ENCODE peak calls at places on chromosomes 1 and 21, in seven cellular contexts. Y is PC-3, A is cardiac fibroblast, H is AG09309, V is thoracic aorta, X is bronchial epithelial cell, U is fibroblast of lung. Q is an unnamed sample.

GRCh38 chr1:216927111-216927510 is 203.9 kb upstream of the ESRRG start:
- DNase-seq in X (no peak), Y (no peak), V (no peak), H (no peak), A (no peak), U (no peak), Q (no peak)

GRCh38 chr1:155140630-155140953 is 261 bp upstream of the DPM3 start:
- DNase-seq in V (no peak), H (no peak), Y (no peak), U (no peak), X (no peak), A (no peak), Q (no peak)

GRCh38 chr1:9279172-9279840 is 13.4 kb upstream of the SPSB1 start:
- DNase-seq in Y (no peak), U (peak; percentile 60), X (no peak), A (no peak), V (no peak), H (no peak), Q (no peak)

GRCh38 chr1:52904590-52905375 is 16.8 kb downstream of the ECHDC2 start:
- DNase-seq in A (peak; percentile 20), Y (peak; percentile 37), U (peak; percentile 15), V (no peak), X (no peak), H (no peak), Q (no peak)

GRCh38 chr1:41097105-41097504 is 75.6 kb upstream of the SLFNL1 start:
- DNase-seq in H (no peak), U (peak; percentile 54), A (no peak), X (no peak), V (no peak), Y (no peak), Q (no peak)

GRCh38 chr1:100794719-100795645 is 75.4 kb downstream of the VCAM1 start:
- DNase-seq in Y (peak; percentile 54), A (peak; percentile 43), V (no peak), X (no peak), H (no peak), U (peak; percentile 77), Q (no peak)

GRCh38 chr1:63486679-63487078 is 36.3 kb downstream of the ITGB3BP start:
- DNase-seq in H (no peak), V (no peak), Y (no peak), X (no peak), A (peak; percentile 15), U (no peak), Q (no peak)

GRCh38 chr1:19909971-19910370 is 13.4 kb downstream of the PLA2G2E start:
- DNase-seq in V (no peak), Y (no peak), U (no peak), X (no peak), A (no peak), H (no peak), Q (no peak)

GRCh38 chr1:2328676-2329455 is 62.5 kb downstream of the MORN1 start:
- DNase-seq in V (no peak), U (no peak), X (no peak), A (no peak), H (no peak), Y (no peak), Q (no peak)

GRCh38 chr21:42426876-42427480 is 23.3 kb downstream of the UBASH3A start:
- DNase-seq in X (no peak), V (no peak), H (no peak), U (no peak), A (no peak), Y (no peak), Q (no peak)

GRCh38 chr1:212671342-212672031 is 28.2 kb downstream of the BATF3 start:
- DNase-seq in X (peak; percentile 78), H (no peak), Y (peak; percentile 91), V (no peak), U (peak; percentile 81), A (peak; percentile 41), Q (no peak)

GRCh38 chr21:25179116-25179515 is 428.2 kb downstream of the MRPL39 start:
- DNase-seq in X (no peak), H (no peak), U (peak; percentile 86), A (peak; percentile 33), Y (no peak), V (no peak), Q (peak; percentile 65)

GRCh38 chr1:157367870-157368269 is 184.4 kb downstream of the FCRL5 start:
- DNase-seq in H (no peak), V (no peak), Y (no peak), U (no peak), A (no peak), X (no peak), Q (no peak)
- TF ChIP-seq CTCF in H (no peak), V (no peak), Y (no peak), U (no peak), A (no peak), X (no peak), Q (no peak)

GRCh38 chr21:16085436-16085835 is 355.7 kb downstream of the USP25 start:
- DNase-seq in A (no peak), X (peak; percentile 23), Y (peak; percentile 78), V (no peak), H (no peak), U (peak; percentile 73), Q (no peak)

GRCh38 chr21:16081304-16081703 is 351.5 kb downstream of the USP25 start:
- DNase-seq in U (no peak), V (no peak), A (no peak), Y (no peak), X (no peak), H (no peak), Q (no peak)

GRCh38 chr21:16084776-16085364 is 355.1 kb downstream of the USP25 start:
- DNase-seq in V (peak; percentile 16), X (peak; percentile 25), U (peak; percentile 88), A (peak; percentile 44), Y (peak; percentile 88), H (no peak), Q (no peak)

GRCh38 chr21:16079830-16080229 is 350.0 kb downstream of the USP25 start:
- DNase-seq in X (peak; percentile 97), U (peak; percentile 84), V (no peak), H (no peak), Y (peak; percentile 96), A (peak; percentile 14), Q (no peak)

GRCh38 chr21:16082038-16082816 is 352.4 kb downstream of the USP25 start:
- DNase-seq in H (no peak), V (no peak), A (peak; percentile 57), Y (peak; percentile 60), U (no peak), X (peak; percentile 46), Q (no peak)
- H3K4me3 ChIP-seq in H (no peak overlapping the region), V (no peak overlapping the region), A (no peak overlapping the region), Y (peak overlapping the region; percentile 7), U (no peak overlapping the region), X (no peak overlapping the region), Q (no peak overlapping the region)

DNA sequence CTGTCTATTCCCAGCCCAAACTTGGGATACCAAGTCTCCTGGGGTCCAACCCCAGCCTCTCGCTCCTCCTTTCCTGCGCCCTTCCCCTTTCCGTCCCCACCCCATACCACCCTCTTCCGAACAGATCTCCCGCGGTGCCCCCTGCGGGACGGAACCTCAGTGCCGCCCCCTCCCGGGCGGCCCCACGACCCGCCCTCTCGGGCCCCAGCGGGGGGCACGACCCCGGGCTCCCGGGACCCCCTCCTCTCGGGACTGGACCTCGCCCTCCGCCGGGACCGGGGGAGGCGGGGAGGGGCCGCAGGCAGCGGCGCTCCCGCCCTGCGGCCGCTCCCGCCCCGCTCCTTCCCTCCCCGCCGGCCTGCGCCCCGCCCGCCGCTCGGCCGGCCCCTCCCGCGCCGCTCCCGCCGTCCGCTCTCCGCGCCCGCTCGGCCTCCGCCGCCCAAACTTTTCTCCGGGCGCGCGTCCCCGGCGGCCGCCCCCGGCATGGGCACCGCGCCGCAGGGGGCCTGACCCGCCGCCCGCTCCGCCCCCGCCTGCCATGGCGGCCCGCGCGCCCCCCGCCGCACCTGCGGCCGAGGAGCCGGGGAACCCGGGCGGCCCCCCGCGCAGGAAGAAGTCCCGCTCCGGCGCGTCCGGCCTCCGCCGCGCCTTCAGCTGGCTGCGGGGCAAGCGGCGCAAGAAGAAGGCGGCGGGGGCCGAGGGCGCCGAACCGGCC is 39.0 kb upstream of the SYNC start:
- DNase-seq in A (no peak), V (no peak), H (no peak), Y (peak; percentile 49), U (no peak), X (no peak), Q (no peak)
- TF ChIP-seq CTCF in A (peak; percentile 29), V (no peak), H (peak; percentile 43), Y (peak; percentile 48), U (peak; percentile 53), X (peak; percentile 53), Q (peak; percentile 55)

GRCh38 chr21:44812640-44813039 is 5.2 kb downstream of the SUMO3 start:
- DNase-seq in A (no peak), V (no peak), U (no peak), H (no peak), X (no peak), Y (no peak), Q (no peak)
- H3K4me3 ChIP-seq in A (no peak overlapping the region), V (no peak overlapping the region), U (no peak overlapping the region), H (no peak overlapping the region), X (no peak overlapping the region), Y (no peak overlapping the region), Q (no peak overlapping the region)

DNA sequence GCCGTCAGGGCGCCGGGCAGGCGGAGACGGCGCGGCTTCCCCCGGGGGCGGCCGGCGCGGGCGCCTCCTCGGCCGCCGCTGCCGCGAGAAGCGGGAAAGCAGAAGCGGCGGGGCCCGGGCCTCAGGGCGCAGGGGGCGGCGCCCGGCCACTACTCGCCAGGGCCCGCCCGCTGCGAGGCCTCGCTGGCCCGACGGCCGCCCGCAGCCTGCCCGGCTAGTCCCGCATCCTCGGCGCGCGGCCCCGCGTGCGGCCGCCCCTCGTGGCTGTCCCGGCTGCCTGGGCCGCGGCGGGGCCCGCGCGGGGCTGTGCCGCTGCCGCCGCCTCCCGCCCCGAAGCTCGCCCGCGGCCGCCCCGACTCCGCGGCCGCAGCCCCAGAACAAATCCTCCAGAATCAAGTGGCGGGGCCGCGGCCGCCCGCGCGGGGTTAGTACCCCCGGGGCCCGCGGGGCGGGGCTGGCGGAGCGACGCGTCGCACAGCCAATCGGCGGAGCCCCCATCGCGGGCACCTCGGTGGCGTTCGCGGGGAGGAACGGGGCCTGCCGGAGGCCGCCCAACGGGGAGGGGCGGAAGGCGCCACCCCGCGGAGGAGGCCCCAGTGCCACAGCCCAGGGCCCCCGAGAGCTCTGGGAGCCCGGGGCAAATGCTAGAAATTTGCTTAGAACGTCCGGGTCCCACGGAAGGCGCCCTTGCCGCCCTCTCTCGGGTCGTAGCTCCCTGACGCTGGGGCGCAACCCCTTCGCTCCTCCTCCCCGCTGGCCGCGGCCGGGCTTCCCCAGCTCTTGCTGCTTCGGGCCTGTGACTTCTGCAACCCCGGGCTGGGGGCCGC is at the start of gene RUNX3:
- DNase-seq in X (no peak), U (no peak), V (no peak), A (no peak), H (no peak), Y (peak; percentile 51), Q (no peak)
- TF ChIP-seq CTCF in X (no peak), U (no peak), V (no peak), A (no peak), H (peak; percentile 16), Y (no peak), Q (peak; percentile 28)

DNA sequence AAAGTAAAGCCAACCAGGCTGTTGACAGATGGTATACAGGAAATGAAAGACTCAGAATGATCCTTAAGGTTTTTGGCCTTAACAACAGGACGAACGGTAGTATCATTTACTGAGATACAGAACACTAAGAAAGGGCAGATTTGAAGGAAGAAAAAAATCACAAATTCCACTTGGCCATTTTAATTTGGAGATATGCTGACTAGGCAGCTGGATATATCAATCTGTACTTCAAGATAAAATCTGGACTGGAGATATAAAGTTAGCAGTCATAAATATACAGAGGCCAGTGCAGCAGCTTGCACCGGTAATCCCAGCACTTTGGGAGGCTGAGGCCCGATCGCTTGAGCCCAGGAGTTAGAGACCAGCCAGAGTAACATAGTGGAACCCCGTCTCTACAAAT is 1.3 kb downstream of the NVL start:
- DNase-seq in V (no peak), U (no peak), H (no peak), Y (no peak), A (no peak), X (no peak), Q (no peak)
- H3K4me3 ChIP-seq in V (peak overlapping the region; percentile 85), U (peak overlapping the region; percentile 99), H (peak overlapping the region; percentile 97), Y (peak overlapping the region; percentile 94), A (peak overlapping the region; percentile 98), X (no peak overlapping the region), Q (peak overlapping the region; percentile 99)